ENCODE peak calls at places on chromosome 21, in seven cellular contexts. Y is NCI-H146; X is T-cell; R is heart right ventricle; W is HFF-Myc; U is progenitor cell of endocrine pancreas; J is stimulated activated CD8-positive, alpha-beta memory T cell treated with anti-CD3 and anti-CD28 coated beads, Interleukin-7, amount 100 ng/mL, for 1 hour. K is an unnamed sample.

GRCh38 chr21:34558960-34559631 is 47.1 kb upstream of the KCNE1 start:
- DNase-seq in Y (no peak), X (no peak), R (no peak), W (no peak), U (no peak), J (no peak), K (no peak)

GRCh38 chr21:45889961-45890360 is 91.6 kb upstream of the COL6A1 start:
- DNase-seq in Y (no peak), X (no peak), R (no peak), W (no peak), U (no peak), J (no peak), K (no peak)

GRCh38 chr21:44418876-44419230 is 36.5 kb upstream of the LRRC3 start:
- DNase-seq in Y (no peak), X (no peak), R (no peak), W (no peak), U (no peak), J (no peak), K (no peak)

GRCh38 chr21:26555554-26555953 is 17.5 kb downstream of the CYYR1 start:
- DNase-seq in Y (no peak), X (no peak), R (no peak), W (no peak), U (no peak), J (no peak), K (no peak)

GRCh38 chr21:29078884-29079765 is 5.7 kb upstream of the CCT8 start:
- DNase-seq in Y (no peak), X (no peak), R (no peak), W (no peak), U (no peak), J (no peak), K (no peak)

GRCh38 chr21:33047231-33047630 is 21.5 kb downstream of the OLIG2 start:
- DNase-seq in Y (no peak), X (no peak), R (no peak), W (no peak), U (no peak), J (no peak), K (no peak)

GRCh38 chr21:38321568-38321967 is 64.8 kb downstream of the KCNJ15 start:
- DNase-seq in Y (no peak), X (no peak), R (no peak), W (no peak), U (no peak), J (no peak), K (no peak)

GRCh38 chr21:38455403-38455802 is 42.9 kb downstream of the ERG start:
- DNase-seq in Y (no peak), X (no peak), R (no peak), W (no peak), U (no peak), J (no peak), K (no peak)